ENCODE peak calls at places on chromosomes 11 and 22, in eight cellular contexts. R is AG10803, Z is colonic mucosa, M is fibroblast of mammary gland, A is BJ, S is fibroblast of lung, F is AG04450, Q is pancreas. P is an unnamed sample.

GRCh38 chr11:60993611-60994010 is 22.1 kb downstream of the CD6 start:
- DNase-seq in R (no peak), Z (no peak), M (no peak), A (no peak), S (no peak), F (no peak), Q (no peak), P (no peak)

GRCh38 chr11:129275825-129276224 is 83.7 kb upstream of the ARHGAP32 start:
- DNase-seq in R (no peak), Z (no peak), M (no peak), A (no peak), S (no peak), F (no peak), Q (peak), P (no peak)

GRCh38 chr22:19232620-19233019 is 54.1 kb upstream of the SLC25A1 start:
- DNase-seq in R (no peak), Z (no peak), M (no peak), A (no peak), S (no peak), F (no peak), Q (no peak), P (peak)

GRCh38 chr11:106842134-106842533 is 176.1 kb downstream of the GUCY1A2 start:
- DNase-seq in R (no peak), Z (no peak), M (no peak), A (no peak), S (no peak), F (no peak), Q (no peak), P (no peak)

GRCh38 chr11:359181-359714 is 10.1 kb upstream of the B4GALNT4 start:
- DNase-seq in R (no peak), Z (no peak), M (no peak), A (no peak), S (no peak), F (no peak), Q (no peak), P (no peak)

GRCh38 chr11:57546869-57547518 is 9.6 kb downstream of the SMTNL1 start:
- DNase-seq in R (peak), Z (no peak), M (peak), A (no peak), S (peak), F (no peak), Q (no peak), P (peak)

GRCh38 chr11:96143016-96143670 is 199.9 kb downstream of the MAML2 start:
- DNase-seq in R (peak), Z (no peak), M (peak), A (no peak), S (peak), F (no peak), Q (no peak), P (peak)

GRCh38 chr11:66510271-66510989 is at the start of gene BBS1:
- DNase-seq in R (peak), Z (peak), M (peak), A (peak), S (peak), F (peak), Q (peak), P (peak)

GRCh38 chr22:49433044-49433443 is 394.6 kb downstream of the BRD1 start:
- DNase-seq in R (no peak), Z (no peak), M (no peak), A (no peak), S (no peak), F (no peak), Q (no peak), P (no peak)

GRCh38 chr11:70410276-70410675 is 11.9 kb downstream of the CTTN start:
- DNase-seq in R (no peak), Z (no peak), M (no peak), A (no peak), S (no peak), F (no peak), Q (no peak), P (no peak)

GRCh38 chr11:2673871-2674471 is 25.8 kb downstream of the KCNQ1OT1 start:
- DNase-seq in R (no peak), Z (no peak), M (no peak), A (no peak), S (no peak), F (no peak), Q (peak), P (no peak)

GRCh38 chr11:24754406-24754805 is 257.6 kb downstream of the LUZP2 start:
- DNase-seq in R (no peak), Z (no peak), M (no peak), A (no peak), S (no peak), F (no peak), Q (no peak), P (no peak)

GRCh38 chr22:22180738-22181514 is 63.7 kb upstream of the VPREB1 start:
- DNase-seq in R (no peak), Z (no peak), M (no peak), A (no peak), S (no peak), F (no peak), Q (no peak), P (no peak)

GRCh38 chr11:35404397-35404775 is 15.0 kb downstream of the SLC1A2 start:
- DNase-seq in R (peak), Z (peak), M (peak), A (no peak), S (peak), F (no peak), Q (peak), P (peak)

GRCh38 chr11:94775576-94776327 is 7.6 kb downstream of the AMOTL1 start:
- DNase-seq in R (no peak), Z (no peak), M (no peak), A (no peak), S (no peak), F (no peak), Q (no peak), P (no peak)

GRCh38 chr11:99925968-99926367 is 761.1 kb upstream of the ARHGAP42 start:
- DNase-seq in R (no peak), Z (no peak), M (no peak), A (no peak), S (no peak), F (no peak), Q (no peak), P (no peak)

GRCh38 chr22:47008208-47008885 is 245.9 kb downstream of the TBC1D22A start:
- DNase-seq in R (no peak), Z (no peak), M (no peak), A (no peak), S (no peak), F (no peak), Q (no peak), P (no peak)

GRCh38 chr22:36374603-36375024 is 13.2 kb downstream of the MYH9 start:
- DNase-seq in R (no peak), Z (no peak), M (peak), A (no peak), S (no peak), F (no peak), Q (no peak), P (peak)

GRCh38 chr11:28900427-28900826 is 792.2 kb downstream of the METTL15 start:
- DNase-seq in R (no peak), Z (no peak), M (no peak), A (no peak), S (no peak), F (no peak), Q (no peak), P (no peak)

GRCh38 chr22:50169774-50170341 is 673 bp upstream of the PANX2 start:
- DNase-seq in R (no peak), Z (no peak), M (no peak), A (no peak), S (no peak), F (no peak), Q (peak), P (peak)

GRCh38 chr11:119144825-119145476 is 3.9 kb upstream of the ABCG4 start:
- DNase-seq in R (peak), Z (peak), M (peak), A (peak), S (peak), F (peak), Q (peak), P (peak)

GRCh38 chr22:27245056-27245455 is 556.5 kb downstream of the MN1 start:
- DNase-seq in R (no peak), Z (no peak), M (no peak), A (no peak), S (no peak), F (no peak), Q (no peak), P (no peak)

GRCh38 chr11:32433249-32434115 is 1.9 kb downstream of the WT1 start:
- DNase-seq in R (no peak), Z (no peak), M (no peak), A (no peak), S (no peak), F (no peak), Q (no peak), P (no peak)

GRCh38 chr11:121884601-121885000 is 231.4 kb downstream of the BLID start:
- DNase-seq in R (no peak), Z (no peak), M (no peak), A (no peak), S (no peak), F (no peak), Q (no peak), P (no peak)

GRCh38 chr11:119206512-119207299 is 567 bp downstream of the CBL start:
- DNase-seq in R (no peak), Z (peak), M (peak), A (no peak), S (no peak), F (no peak), Q (peak), P (no peak)

GRCh38 chr11:11659567-11660341 is 37.9 kb upstream of the GALNT18 start:
- DNase-seq in R (no peak), Z (no peak), M (no peak), A (no peak), S (no peak), F (no peak), Q (no peak), P (no peak)

GRCh38 chr22:41909290-41910049 is 5.4 kb downstream of the SHISA8 start:
- DNase-seq in R (no peak), Z (no peak), M (no peak), A (no peak), S (no peak), F (no peak), Q (no peak), P (no peak)

GRCh38 chr22:49140921-49141680 is 686.6 kb downstream of the BRD1 start:
- DNase-seq in R (no peak), Z (no peak), M (no peak), A (no peak), S (no peak), F (no peak), Q (no peak), P (no peak)

GRCh38 chr11:46055371-46055770 is 65.9 kb downstream of the PHF21A start:
- DNase-seq in R (peak), Z (no peak), M (peak), A (no peak), S (peak), F (peak), Q (no peak), P (peak)

GRCh38 chr11:32852142-32852541 is 22.4 kb downstream of the PRRG4 start:
- DNase-seq in R (peak), Z (peak), M (peak), A (peak), S (peak), F (no peak), Q (no peak), P (peak)

GRCh38 chr22:29385305-29385704 is 3.1 kb downstream of the AP1B1 start:
- DNase-seq in R (no peak), Z (no peak), M (no peak), A (no peak), S (no peak), F (no peak), Q (no peak), P (no peak)

GRCh38 chr22:29390270-29390669 is 1.9 kb upstream of the AP1B1 start:
- DNase-seq in R (no peak), Z (no peak), M (no peak), A (no peak), S (no peak), F (no peak), Q (no peak), P (no peak)

GRCh38 chr22:29388759-29389090 is 355 bp upstream of the AP1B1 start:
- DNase-seq in R (no peak), Z (no peak), M (no peak), A (no peak), S (no peak), F (no peak), Q (no peak), P (no peak)

GRCh38 chr22:29385748-29386147 is 2.6 kb downstream of the AP1B1 start:
- DNase-seq in R (no peak), Z (no peak), M (no peak), A (no peak), S (no peak), F (no peak), Q (no peak), P (no peak)

GRCh38 chr22:29387921-29388758 is at the start of gene AP1B1:
- DNase-seq in R (peak), Z (peak), M (peak), A (peak), S (peak), F (peak), Q (peak), P (peak)
- TF ChIP-seq CTCF in R (no peak), Z (no peak), M (no peak), A (peak), S (no peak), F (no peak), Q (no peak), P (no peak)

DNA sequence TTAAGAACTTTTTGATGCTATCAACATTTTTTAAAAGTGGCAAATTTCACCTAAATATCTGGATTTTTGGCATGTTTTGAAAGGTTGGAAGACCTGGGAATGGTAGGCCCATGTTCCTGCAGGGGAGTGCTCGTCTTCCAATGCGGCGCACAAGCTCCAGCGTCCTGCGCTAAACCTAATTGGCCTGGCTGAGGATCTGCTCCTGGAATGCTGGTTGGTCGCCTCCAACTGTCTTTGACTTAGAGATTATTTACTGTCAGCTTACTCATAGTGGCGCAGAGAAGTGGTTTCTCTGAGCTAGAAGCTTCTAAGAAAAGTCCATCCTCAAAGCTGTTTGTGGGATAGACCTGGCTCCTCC is 615 bp upstream of the LIMK2 start:
- DNase-seq in R (no peak), Z (no peak), M (peak), A (no peak), S (no peak), F (no peak), Q (no peak), P (no peak)
- H3K4me3 ChIP-seq in R (peak), Z (no peak), M (peak), A (no peak), S (peak), F (peak), Q (no peak), P (peak)

DNA sequence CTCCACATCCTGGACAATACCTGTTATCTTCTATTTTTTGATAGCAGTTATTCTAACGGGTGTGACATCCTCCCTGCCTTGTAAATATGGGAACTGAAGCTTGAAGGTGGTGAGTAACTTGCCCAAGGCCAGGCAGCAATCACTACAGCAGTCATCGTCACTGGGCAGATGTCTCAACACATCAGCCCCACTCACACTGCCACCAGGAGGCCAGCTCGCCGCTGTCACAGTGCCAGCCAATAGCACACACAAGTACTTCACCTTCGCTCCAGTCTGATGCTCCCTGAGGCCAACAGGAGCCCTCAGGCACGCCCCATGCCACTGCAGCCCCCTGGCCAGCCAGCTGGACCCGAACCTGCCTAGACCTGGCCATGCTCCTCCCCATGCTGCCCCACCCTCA is 4.9 kb upstream of the TTLL1 start:
- DNase-seq in R (peak), Z (peak), M (no peak), A (no peak), S (no peak), F (no peak), Q (no peak), P (peak)
- TF ChIP-seq CTCF in R (no peak), Z (no peak), M (no peak), A (peak), S (no peak), F (no peak), Q (no peak), P (no peak)

DNA sequence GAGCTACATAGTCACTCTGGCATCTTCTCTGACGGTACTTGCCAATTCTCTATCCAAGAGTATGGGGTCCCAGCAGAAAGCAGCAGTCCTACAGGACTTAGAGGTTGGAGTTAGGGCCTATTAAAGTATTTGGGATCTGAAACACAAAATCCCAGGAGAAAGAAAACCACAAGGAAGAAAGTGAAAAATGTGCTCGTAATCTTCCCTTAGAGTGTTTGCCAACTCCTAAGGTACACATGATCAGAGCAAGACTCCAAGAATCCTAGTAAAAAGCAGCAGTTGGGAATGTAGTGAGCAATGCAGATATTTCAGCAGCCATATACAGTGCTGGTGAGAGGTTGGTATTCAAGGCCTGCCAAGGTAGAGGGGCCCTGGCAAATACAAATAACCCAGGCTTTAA is 71.6 kb downstream of the EXT2 start:
- DNase-seq in R (no peak), Z (no peak), M (peak), A (no peak), S (no peak), F (no peak), Q (no peak), P (no peak)
- H3K4me3 ChIP-seq in R (no peak), Z (no peak), M (no peak), A (no peak), S (no peak), F (no peak), Q (no peak), P (no peak)